ENCODE peak calls at places on chromosomes 4 and X, in four cellular contexts. T is Panc1, N is IMR-90, K is endodermal cell. W is an unnamed sample. For H3K4me1, the result is how much of the 10 kb centered on the place peaks cover.

GRCh38 chr4:37463457-37463856 is 218.9 kb downstream of the NWD2 start:
- DNase-seq in T (no peak), N (no peak), K (peak), W (no peak)

GRCh38 chrX:68261060-68261672 is 172.1 kb downstream of the OPHN1 start:
- DNase-seq in T (no peak), N (peak), K (no peak), W (no peak)

GRCh38 chr4:101835121-101835904 is 44.8 kb downstream of the BANK1 start:
- DNase-seq in T (no peak), N (peak), K (no peak), W (peak)

GRCh38 chr4:94458682-94459081 is 6.9 kb downstream of the PDLIM5 start:
- DNase-seq in T (no peak), N (no peak), K (no peak), W (no peak)

GRCh38 chrX:70253377-70254062 is 6.5 kb downstream of the P2RY4 start:
- DNase-seq in T (no peak), N (peak), K (no peak), W (no peak)

GRCh38 chrX:15464704-15465103 is 28.4 kb downstream of the PIR start:
- DNase-seq in T (no peak), N (peak), K (no peak), W (no peak)

GRCh38 chr4:84985952-84986351 is 19.5 kb upstream of the WDFY3 start:
- DNase-seq in T (no peak), N (peak), K (no peak), W (no peak)

GRCh38 chrX:114465689-114466088 is 118.2 kb upstream of the HTR2C start:
- DNase-seq in T (no peak), N (no peak), K (peak), W (no peak)

GRCh38 chr4:101439926-101440325 is 92.6 kb upstream of the PPP3CA start:
- DNase-seq in T (no peak), N (peak), K (no peak), W (peak)

GRCh38 chr4:147481577-147482109 is 746 bp downstream of the EDNRA start:
- DNase-seq in T (no peak), N (no peak), K (peak), W (peak)

GRCh38 chr4:103928370-103928769 is 208.6 kb upstream of the TACR3 start:
- DNase-seq in T (no peak), N (no peak), K (no peak), W (no peak)

GRCh38 chr4:94307231-94307840 is 35.3 kb downstream of the HPGDS start:
- DNase-seq in T (no peak), N (no peak), K (no peak), W (no peak)

GRCh38 chrX:40449956-40450701 is 130.6 kb upstream of the ATP6AP2 start:
- DNase-seq in T (no peak), N (no peak), K (no peak), W (no peak)

GRCh38 chrX:40444798-40445496 is 135.8 kb upstream of the ATP6AP2 start:
- DNase-seq in T (no peak), N (no peak), K (no peak), W (no peak)

GRCh38 chrX:40448793-40449192 is 132.0 kb upstream of the ATP6AP2 start:
- DNase-seq in T (no peak), N (no peak), K (no peak), W (no peak)

GRCh38 chrX:40446927-40447326 is 133.8 kb upstream of the ATP6AP2 start:
- DNase-seq in T (no peak), N (no peak), K (no peak), W (no peak)

DNA sequence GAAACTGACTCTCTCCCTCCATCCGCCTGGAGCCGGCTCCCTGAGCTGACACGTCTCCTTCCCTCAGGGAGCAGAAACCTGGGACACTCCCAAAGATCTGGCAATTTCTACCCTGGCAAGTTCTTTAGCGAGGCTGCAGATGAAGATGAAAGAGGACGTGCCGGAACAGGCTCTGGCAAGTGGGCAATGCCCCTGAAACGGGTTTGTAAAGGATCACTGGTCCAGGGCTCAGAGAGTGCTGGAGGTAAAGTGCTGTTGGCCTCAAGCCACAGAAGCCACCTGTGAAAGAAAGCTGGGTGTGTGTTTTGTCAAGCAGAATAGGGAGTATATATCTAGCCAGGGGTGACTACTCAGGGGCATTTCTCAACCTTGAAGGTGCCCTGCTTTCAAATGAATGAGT is 131.4 kb upstream of the ATP6AP2 start:
- DNase-seq in T (no peak), N (no peak), K (no peak), W (no peak)
- H3K27ac ChIP-seq in T (no peak), N (no peak), K (no peak), W (no peak)

GRCh38 chr4:61200195-61200990 is at the start of gene ADGRL3:
- DNase-seq in T (no peak), N (peak), K (peak), W (peak)
- H3K4me3 ChIP-seq in T (peak), N (peak), K (peak), W (peak)

GRCh38 chr4:41189076-41189475 is 25.3 kb downstream of the APBB2 start:
- DNase-seq in T (no peak), N (peak), K (no peak), W (no peak)

GRCh38 chr4:41184009-41184408 is 30.3 kb downstream of the APBB2 start:
- DNase-seq in T (no peak), N (no peak), K (no peak), W (no peak)

GRCh38 chr4:41189669-41190068 is 24.7 kb downstream of the APBB2 start:
- DNase-seq in T (no peak), N (no peak), K (no peak), W (no peak)

GRCh38 chr4:41183021-41183553 is 31.3 kb downstream of the APBB2 start:
- DNase-seq in T (no peak), N (no peak), K (no peak), W (no peak)

GRCh38 chr4:41185614-41186609 is 28.4 kb downstream of the APBB2 start:
- DNase-seq in T (no peak), N (peak), K (no peak), W (no peak)
- H3K4me1 ChIP-seq in T (under half), N (under half), K (under half), W (under half)

DNA sequence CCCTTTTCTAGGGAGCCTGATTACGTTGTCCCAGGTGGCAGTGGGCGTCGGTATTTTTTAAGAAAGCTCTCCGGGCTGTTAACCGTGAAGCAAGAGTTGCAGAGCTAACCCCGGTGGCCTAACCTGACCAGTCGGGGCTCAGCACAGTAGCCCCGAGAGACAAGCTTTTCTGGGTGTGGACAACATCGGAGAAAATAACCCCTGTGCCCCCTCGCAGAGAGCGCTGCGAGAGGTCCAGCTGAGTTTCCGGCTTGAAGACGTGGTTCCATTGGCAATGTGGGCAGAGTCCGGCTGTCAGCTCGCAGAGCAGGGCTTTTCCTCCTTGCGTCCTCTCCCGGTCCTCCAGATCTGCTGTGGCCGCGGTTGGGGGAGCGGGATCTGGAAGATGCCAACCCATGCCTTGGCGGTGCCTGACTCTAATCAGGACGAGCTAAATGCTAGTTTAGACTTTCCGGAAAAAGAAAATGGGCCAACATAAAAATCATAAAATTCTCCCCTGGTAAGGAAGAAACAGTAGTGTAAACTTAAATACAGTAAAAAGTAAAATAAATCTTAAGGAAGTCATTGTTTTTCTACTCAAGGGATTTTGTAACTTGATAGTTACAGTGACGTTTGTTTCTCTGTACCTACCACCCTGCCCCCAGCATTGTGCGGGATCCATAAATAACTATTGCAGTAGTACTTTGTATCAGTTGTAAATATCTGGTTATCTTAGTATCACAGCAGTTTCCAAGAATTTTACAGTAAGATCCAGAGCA is 603 bp upstream of the PLA2G12A start:
- DNase-seq in T (peak), N (peak), K (no peak), W (peak)
- H3K27ac ChIP-seq in T (peak), N (peak), K (no peak), W (peak)

DNA sequence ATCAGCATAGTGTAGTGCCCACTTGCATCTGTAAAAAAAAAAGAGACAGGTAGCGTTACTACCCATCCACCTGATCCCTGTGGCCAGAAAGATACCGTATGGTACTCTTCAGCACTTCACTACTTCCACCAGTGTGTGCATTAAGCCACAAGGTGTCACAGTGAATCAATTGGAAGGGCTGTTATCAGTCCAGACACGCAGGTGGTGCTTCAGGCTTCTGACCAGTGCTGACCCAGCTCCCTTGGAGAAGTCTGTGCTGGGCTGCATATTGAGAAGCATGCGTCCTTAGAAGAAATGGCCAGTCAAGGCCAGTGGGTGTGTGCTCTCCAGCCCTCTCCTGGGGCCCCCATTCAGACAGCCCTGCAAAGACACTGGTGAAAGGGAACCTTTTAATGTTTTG is 10.6 kb downstream of the LDB2 start:
- DNase-seq in T (no peak), N (no peak), K (no peak), W (no peak)
- H3K4me3 ChIP-seq in T (no peak), N (no peak), K (no peak), W (no peak)